ENCODE peak calls at places on chromosomes 16 and 17, in six cellular contexts. K, O, Z, M, I and L are unnamed samples.

GRCh38 chr16:74257061-74257460 is 39.6 kb upstream of the PSMD7 start:
- DNase-seq in K (no peak), O (peak), Z (no peak), M (no peak), I (peak), L (no peak)

GRCh38 chr17:1485311-1485747 is 7.2 kb downstream of the MYO1C start:
- DNase-seq in K (peak), O (peak), Z (peak), M (no peak), I (no peak), L (no peak)

GRCh38 chr16:19583665-19584300 is 28.3 kb downstream of the VPS35L start:
- DNase-seq in K (peak), O (peak), Z (peak), M (peak), I (no peak), L (peak)

GRCh38 chr17:12566281-12567002 is 99.2 kb upstream of the MYOCD start:
- DNase-seq in K (no peak), O (no peak), Z (no peak), M (no peak), I (no peak), L (no peak)

GRCh38 chr16:28585674-28586073 is 11.2 kb downstream of the SULT1A2 start:
- DNase-seq in K (no peak), O (no peak), Z (no peak), M (no peak), I (no peak), L (no peak)

GRCh38 chr16:19283637-19284036 is 1.9 kb upstream of the CLEC19A start:
- DNase-seq in K (no peak), O (no peak), Z (peak), M (no peak), I (no peak), L (no peak)

GRCh38 chr16:68128577-68129305 is 43.6 kb downstream of the NFATC3 start:
- DNase-seq in K (peak), O (no peak), Z (no peak), M (no peak), I (no peak), L (no peak)

GRCh38 chr16:27491894-27492587 is 57.7 kb downstream of the GTF3C1 start:
- DNase-seq in K (no peak), O (no peak), Z (no peak), M (no peak), I (no peak), L (no peak)

GRCh38 chr17:3475155-3475808 is 515 bp upstream of the ASPA start:
- DNase-seq in K (no peak), O (no peak), Z (no peak), M (no peak), I (no peak), L (no peak)

DNA sequence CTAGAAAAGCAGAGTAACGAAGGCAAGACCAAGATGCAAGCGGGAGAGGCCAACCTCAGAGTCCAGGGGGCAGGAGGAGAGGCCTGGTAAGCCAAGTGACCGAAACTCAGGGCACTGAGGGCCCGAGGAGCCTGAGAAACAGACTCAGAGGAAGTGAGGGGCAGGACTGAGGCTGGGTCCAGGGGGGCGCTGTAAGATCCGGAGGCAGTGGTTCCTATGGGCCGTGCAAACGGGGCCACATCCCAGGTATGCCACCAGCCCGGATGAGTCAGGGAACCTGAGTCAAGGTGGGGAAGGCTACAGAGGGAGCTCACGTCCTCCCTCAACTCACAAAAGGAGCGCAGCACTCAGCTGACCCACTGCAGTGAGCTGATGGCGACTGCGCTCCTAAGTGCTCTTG is 8.3 kb downstream of the ZDHHC7 start:
- DNase-seq in K (no peak), O (no peak), Z (no peak), M (no peak), I (no peak), L (no peak)
- H3K4me3 ChIP-seq in K (no peak), O (peak), Z (no peak), M (no peak), I (peak), L (peak)

GRCh38 chr16:80341242-80341641 is 199.6 kb upstream of the DYNLRB2 start:
- DNase-seq in K (no peak), O (no peak), Z (no peak), M (no peak), I (no peak), L (no peak)
- TF ChIP-seq CTCF in K (no peak), O (no peak), Z (no peak), M (no peak), I (no peak), L (peak)

DNA sequence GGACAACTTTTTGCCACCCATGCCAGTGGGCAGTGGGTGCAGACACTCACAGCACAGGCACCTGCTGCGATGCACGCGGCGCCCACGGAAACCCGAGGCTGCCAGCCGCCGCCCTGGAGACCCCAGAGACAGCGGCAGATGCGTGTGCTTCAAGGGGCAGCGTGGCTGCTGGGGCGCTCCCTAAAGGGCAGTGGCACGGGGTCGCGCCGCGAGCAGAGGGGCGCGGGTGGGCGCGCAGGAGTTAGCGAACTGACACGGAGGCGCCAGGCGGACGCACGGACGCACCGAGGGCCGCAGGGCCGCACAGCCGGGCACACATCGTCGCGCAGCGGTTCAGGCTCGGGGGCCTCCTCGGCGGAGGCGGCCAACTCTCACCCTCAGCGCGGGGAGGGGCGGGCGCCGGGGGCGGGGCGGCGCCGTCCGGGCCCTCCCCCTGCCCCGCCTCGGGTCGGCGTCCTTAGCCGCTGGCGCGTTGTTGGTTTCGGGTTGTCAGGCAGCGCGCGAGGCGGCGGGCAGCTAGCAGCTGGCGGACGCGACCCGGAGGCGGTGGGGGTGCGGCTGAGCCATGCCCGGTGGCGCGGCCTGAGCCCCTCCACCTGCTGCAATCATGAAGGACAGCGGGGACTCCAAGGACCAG is at the start of gene KIF19:
- DNase-seq in K (peak), O (peak), Z (no peak), M (no peak), I (peak), L (no peak)
- H3K4me3 ChIP-seq in K (peak), O (peak), Z (peak), M (no peak), I (peak), L (peak)

GRCh38 chr17:80502578-80502877 is 26.1 kb upstream of the NPTX1 start:
- DNase-seq in K (no peak), O (no peak), Z (no peak), M (no peak), I (no peak), L (no peak)

GRCh38 chr17:80503921-80504320 is 27.5 kb upstream of the NPTX1 start:
- DNase-seq in K (no peak), O (no peak), Z (no peak), M (no peak), I (no peak), L (no peak)

GRCh38 chr17:80501739-80502577 is 25.6 kb upstream of the NPTX1 start:
- DNase-seq in K (peak), O (no peak), Z (peak), M (no peak), I (no peak), L (no peak)

GRCh38 chr17:80503031-80503430 is 26.6 kb upstream of the NPTX1 start:
- DNase-seq in K (no peak), O (no peak), Z (no peak), M (no peak), I (no peak), L (no peak)

DNA sequence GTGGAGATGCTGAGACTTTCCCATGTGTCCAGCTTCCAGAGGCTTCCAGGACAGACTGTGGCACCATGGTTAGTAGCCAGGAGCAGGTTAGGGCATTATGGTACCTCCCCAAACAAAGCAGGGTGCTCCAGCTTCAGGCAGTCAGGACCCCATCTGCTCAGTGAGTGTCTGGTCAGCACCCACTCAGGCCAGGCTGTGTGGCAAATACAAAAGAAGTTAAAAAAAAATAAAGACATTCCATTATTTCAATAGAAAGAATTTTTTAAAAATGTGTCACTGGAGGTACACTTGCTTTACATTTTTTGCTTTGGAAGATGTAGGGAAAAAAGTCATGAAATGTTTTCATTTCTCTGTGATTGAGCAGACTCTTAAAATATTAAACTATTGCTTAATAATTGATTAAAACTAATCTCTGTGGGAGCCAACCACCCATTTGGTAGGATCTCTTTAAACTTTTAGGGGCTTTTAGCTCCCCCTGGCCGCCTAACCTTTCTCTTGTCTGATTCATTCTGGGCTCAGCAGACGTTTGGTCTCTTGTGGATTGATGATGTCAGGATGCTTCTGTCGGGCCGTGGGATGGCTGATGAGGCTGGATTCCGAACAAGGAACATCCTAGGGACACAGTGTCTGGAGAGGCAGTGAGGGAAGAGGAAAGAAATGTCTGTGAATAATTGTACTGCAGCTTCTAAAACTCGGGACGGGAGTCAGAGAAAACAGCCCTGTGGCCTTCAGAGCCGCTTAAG is 28.4 kb upstream of the NPTX1 start:
- DNase-seq in K (peak), O (no peak), Z (peak), M (no peak), I (no peak), L (no peak)
- TF ChIP-seq CTCF in K (no peak), O (no peak), Z (peak), M (no peak), I (no peak), L (no peak)